ENCODE peak calls at places on chromosomes 7 and 10, in four cellular contexts. S is GM10248, E is Calu3, Z is BJ. V is an unnamed sample.

GRCh38 chr7:131606346-131607290 is 50.2 kb upstream of the PODXL start:
- DNase-seq in S (no peak), E (no peak), Z (no peak), V (no peak)

GRCh38 chr7:95904099-95904498 is 131.7 kb downstream of the DYNC1I1 start:
- DNase-seq in S (no peak), E (no peak), Z (no peak), V (no peak)

GRCh38 chr7:36416251-36416650 is 26.6 kb downstream of the ANLN start:
- DNase-seq in S (no peak), E (no peak), Z (no peak), V (no peak)

GRCh38 chr10:51302316-51302715 is 228.0 kb downstream of the PRKG1 start:
- DNase-seq in S (no peak), E (no peak), Z (no peak), V (no peak)

GRCh38 chr7:111587715-111588433 is 25.6 kb upstream of the IMMP2L start:
- DNase-seq in S (no peak), E (no peak), Z (no peak), V (no peak)

GRCh38 chr7:101936612-101937231 is 119.3 kb downstream of the CUX1 start:
- DNase-seq in S (no peak), E (no peak), Z (no peak), V (no peak)

GRCh38 chr10:69696073-69696731 is 66.2 kb downstream of the FAM241B start:
- DNase-seq in S (no peak), E (peak), Z (peak), V (peak)

GRCh38 chr7:82017334-82017943 is 247.6 kb upstream of the HGF start:
- DNase-seq in S (no peak), E (no peak), Z (no peak), V (no peak)

GRCh38 chr7:75920431-75921161 is 5.6 kb downstream of the POR start:
- DNase-seq in S (no peak), E (no peak), Z (no peak), V (no peak)

GRCh38 chr7:91603707-91604106 is 276.8 kb downstream of the MTERF1 start:
- DNase-seq in S (no peak), E (no peak), Z (no peak), V (no peak)

GRCh38 chr7:2909471-2910039 is 65.4 kb upstream of the GNA12 start:
- DNase-seq in S (no peak), E (no peak), Z (no peak), V (no peak)

GRCh38 chr10:78205457-78205856 is 171.8 kb downstream of the RPS24 start:
- DNase-seq in S (no peak), E (no peak), Z (no peak), V (no peak)

GRCh38 chr10:110667620-110668343 is 23.6 kb downstream of the RBM20 start:
- DNase-seq in S (no peak), E (no peak), Z (no peak), V (no peak)

GRCh38 chr7:38685851-38686250 is 54.7 kb upstream of the AMPH start:
- DNase-seq in S (no peak), E (no peak), Z (no peak), V (no peak)

GRCh38 chr10:59623100-59623822 is 86.4 kb downstream of the SLC16A9 start:
- DNase-seq in S (no peak), E (no peak), Z (no peak), V (no peak)

GRCh38 chr7:149869867-149870266 is 3.9 kb upstream of the ATP6V0E2 start:
- DNase-seq in S (no peak), E (no peak), Z (no peak), V (no peak)

GRCh38 chr10:70925377-70926214 is 37.2 kb upstream of the PCBD1 start:
- DNase-seq in S (peak), E (peak), Z (no peak), V (peak)

GRCh38 chr10:127813290-127813689 is 76.3 kb downstream of the FOXI2 start:
- DNase-seq in S (no peak), E (no peak), Z (no peak), V (no peak)

GRCh38 chr10:27611209-27611608 is 107.1 kb downstream of the RAB18 start:
- DNase-seq in S (no peak), E (no peak), Z (peak), V (no peak)

GRCh38 chr10:27380929-27381358 is 123.2 kb upstream of the RAB18 start:
- DNase-seq in S (no peak), E (no peak), Z (no peak), V (no peak)

GRCh38 chr10:110107887-110108286 is 99.5 kb upstream of the MXI1 start:
- DNase-seq in S (no peak), E (no peak), Z (no peak), V (no peak)

GRCh38 chr7:92904292-92905131 is 68.1 kb upstream of the CDK6 start:
- DNase-seq in S (peak), E (peak), Z (peak), V (no peak)

GRCh38 chr7:100966542-100967291 is 2.6 kb upstream of the MUC12 start:
- DNase-seq in S (no peak), E (no peak), Z (no peak), V (no peak)

GRCh38 chr10:51789118-51789517 is 89.7 kb upstream of the CSTF2T start:
- DNase-seq in S (no peak), E (no peak), Z (no peak), V (no peak)

GRCh38 chr10:4656576-4657194 is 169.3 kb upstream of the AKR1E2 start:
- DNase-seq in S (peak), E (peak), Z (no peak), V (peak)

GRCh38 chr7:19111474-19112143 is 5.8 kb downstream of the TWIST1 start:
- DNase-seq in S (no peak), E (no peak), Z (no peak), V (no peak)

GRCh38 chr10:131272897-131273451 is 38.5 kb downstream of the TCERG1L start:
- DNase-seq in S (no peak), E (no peak), Z (no peak), V (no peak)

GRCh38 chr7:43700059-43700501 is 29.2 kb downstream of the COA1 start:
- DNase-seq in S (no peak), E (no peak), Z (no peak), V (no peak)

GRCh38 chr7:104415700-104416099 is 87.3 kb downstream of the LHFPL3 start:
- DNase-seq in S (no peak), E (no peak), Z (no peak), V (no peak)

GRCh38 chr7:101941481-101942383 is 124.3 kb downstream of the CUX1 start:
- DNase-seq in S (no peak), E (peak), Z (no peak), V (no peak)

GRCh38 chr10:78868048-78868447 is 200.7 kb upstream of the ZMIZ1 start:
- DNase-seq in S (no peak), E (no peak), Z (no peak), V (no peak)

GRCh38 chr7:3722396-3722846 is 421.4 kb downstream of the SDK1 start:
- DNase-seq in S (no peak), E (no peak), Z (no peak), V (peak)

GRCh38 chr10:68135922-68136718 is 26.8 kb downstream of the MYPN start:
- DNase-seq in S (no peak), E (peak), Z (peak), V (no peak)

GRCh38 chr10:62961951-62962523 is 145.9 kb upstream of the EGR2 start:
- DNase-seq in S (no peak), E (no peak), Z (no peak), V (no peak)

GRCh38 chr7:103343332-103343731 is 1.2 kb downstream of the DNAJC2 start:
- DNase-seq in S (no peak), E (no peak), Z (no peak), V (no peak)

GRCh38 chr10:93806882-93807281 is 49.1 kb downstream of the LGI1 start:
- DNase-seq in S (no peak), E (no peak), Z (no peak), V (no peak)

GRCh38 chr10:75662715-75663114 is 231.3 kb downstream of the LRMDA start:
- DNase-seq in S (no peak), E (no peak), Z (peak), V (no peak)

GRCh38 chr7:73701357-73701995 is 18.0 kb downstream of the STX1A start:
- DNase-seq in S (peak), E (peak), Z (peak), V (peak)

GRCh38 chr10:15168296-15168780 is at the start of gene NMT2:
- DNase-seq in S (no peak), E (peak), Z (no peak), V (no peak)

DNA sequence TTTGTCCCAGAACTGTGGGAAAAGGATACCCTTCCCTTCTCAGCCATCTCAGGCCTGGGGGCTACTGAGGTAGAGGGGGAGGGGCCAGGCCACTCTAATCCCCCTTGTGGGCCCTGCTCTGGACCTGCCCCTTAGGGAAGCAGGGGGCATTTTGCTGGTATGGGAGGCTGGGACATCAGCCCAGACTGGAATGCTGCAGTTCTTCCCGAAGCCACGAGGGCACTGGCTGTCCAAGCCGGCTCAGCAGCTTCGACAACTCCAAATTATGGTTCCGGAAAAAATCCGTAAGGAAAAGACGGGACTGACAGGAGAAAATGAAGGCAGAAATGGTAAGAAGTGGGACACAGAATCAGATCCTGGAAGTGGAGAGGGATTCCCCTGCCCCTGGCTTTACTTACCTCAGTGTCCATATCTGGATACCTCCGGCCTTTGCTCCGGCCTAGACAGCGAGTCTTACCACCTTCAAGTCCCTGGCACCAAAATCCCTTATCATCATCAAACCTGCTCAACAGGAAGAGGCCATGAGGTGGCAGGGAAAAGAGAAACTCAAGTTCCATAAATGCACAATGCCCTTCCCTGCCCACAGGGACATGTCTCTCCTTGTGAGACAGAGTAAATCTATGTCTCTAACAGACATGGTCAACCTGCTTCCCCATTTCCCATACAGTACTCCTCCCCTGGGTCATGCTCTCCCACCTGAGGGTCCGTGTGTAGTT is 9.0 kb downstream of the NDST2 start:
- DNase-seq in S (no peak), E (no peak), Z (no peak), V (no peak)
- TF ChIP-seq CTCF in S (no peak), E (no peak), Z (no peak), V (no peak)

GRCh38 chr7:148483515-148483914 is 107.1 kb upstream of the C7orf33 start:
- DNase-seq in S (no peak), E (no peak), Z (no peak), V (no peak)

GRCh38 chr7:148483941-148484340 is 106.6 kb upstream of the C7orf33 start:
- DNase-seq in S (no peak), E (no peak), Z (no peak), V (no peak)

GRCh38 chr7:148484486-148484885 is 106.1 kb upstream of the C7orf33 start:
- DNase-seq in S (no peak), E (no peak), Z (no peak), V (no peak)

GRCh38 chr7:148486937-148487336 is 103.6 kb upstream of the C7orf33 start:
- DNase-seq in S (no peak), E (no peak), Z (no peak), V (no peak)

GRCh38 chr7:148485618-148486017 is 104.9 kb upstream of the C7orf33 start:
- DNase-seq in S (no peak), E (no peak), Z (no peak), V (no peak)
- TF ChIP-seq CTCF in S (no peak), E (no peak), Z (no peak), V (no peak)

GRCh38 chr10:35092851-35093250 is 2.7 kb upstream of the CUL2 start:
- DNase-seq in S (no peak), E (peak), Z (no peak), V (no peak)
- TF ChIP-seq CTCF in S (peak), E (no peak), Z (no peak), V (no peak)

GRCh38 chr10:103706760-103707159 is 148.6 kb downstream of the SH3PXD2A start:
- DNase-seq in S (no peak), E (no peak), Z (no peak), V (no peak)

GRCh38 chr10:103707956-103708626 is 147.3 kb downstream of the SH3PXD2A start:
- DNase-seq in S (no peak), E (no peak), Z (no peak), V (no peak)

GRCh38 chr10:103708627-103709288 is 146.6 kb downstream of the SH3PXD2A start:
- DNase-seq in S (no peak), E (no peak), Z (no peak), V (no peak)

GRCh38 chr10:103703941-103704919 is 151.1 kb downstream of the SH3PXD2A start:
- DNase-seq in S (no peak), E (no peak), Z (no peak), V (no peak)

GRCh38 chr10:103706047-103706446 is 149.3 kb downstream of the SH3PXD2A start:
- DNase-seq in S (no peak), E (no peak), Z (no peak), V (no peak)
- TF ChIP-seq CTCF in S (no peak), E (no peak), Z (no peak), V (no peak)

V was measured in endothelial cell.